ENCODE peak calls at places on chromosome 22, in nine cellular contexts. G is stomach, C is suprapubic skin, A is GM23338, J is prostate gland, V is endothelial cell of umbilical vein, N is transverse colon, I is breast epithelium, Z is SK-N-SH. Q is an unnamed sample.

GRCh38 chr22:17761145-17761488 is 13.2 kb downstream of the BID start:
- DNase-seq in I (no peak), V (no peak), A (no peak), Z (no peak), N (no peak), C (no peak), G (no peak), J (no peak), Q (no peak)

GRCh38 chr22:50101870-50102565 is 12.2 kb downstream of the MOV10L1 start:
- DNase-seq in V (no peak), G (no peak), N (no peak), J (no peak), A (no peak), I (no peak), C (no peak), Z (no peak), Q (no peak)

GRCh38 chr22:50252081-50253045 is 1.3 kb upstream of the HDAC10 start:
- DNase-seq in N (peak; percentile 84), A (peak; percentile 87), I (peak; percentile 76), J (peak; percentile 66), Z (peak; percentile 83), V (peak; percentile 67), C (peak; percentile 91), G (peak; percentile 84), Q (peak; percentile 89)

GRCh38 chr22:40856513-40857308 is at the start of the genes ST13 and XPNPEP3:
- DNase-seq in A (peak; percentile 98), I (peak; percentile 97), N (peak; percentile 98), G (peak; percentile 97), Z (peak; percentile 87), J (peak; percentile 97), V (peak; percentile 95), C (peak; percentile 99), Q (peak; percentile 99)

GRCh38 chr22:31488988-31489617 is 539 bp downstream of the EIF4ENIF1 start:
- DNase-seq in Z (peak; percentile 84), I (no peak), J (peak; percentile 19), V (peak; percentile 52), A (peak; percentile 65), C (no peak), N (peak; percentile 39), G (peak; percentile 36), Q (no peak)

GRCh38 chr22:47552024-47552423 is 789.6 kb downstream of the TBC1D22A start:
- DNase-seq in Z (no peak), G (no peak), N (no peak), C (peak; percentile 35), V (no peak), I (no peak), J (no peak), A (no peak), Q (no peak)

GRCh38 chr22:46297151-46297819 is 615 bp downstream of the GTSE1 start:
- DNase-seq in J (no peak), N (no peak), A (peak; percentile 54), I (no peak), G (no peak), V (peak; percentile 46), C (no peak), Z (no peak), Q (no peak)

GRCh38 chr22:31106001-31106571 is 1.3 kb downstream of the SELENOM start:
- DNase-seq in J (no peak), N (no peak), I (no peak), V (no peak), A (no peak), C (no peak), G (no peak), Z (no peak), Q (peak; percentile 84)

GRCh38 chr22:40462195-40462988 is 92.0 kb downstream of the SGSM3 start:
- DNase-seq in V (no peak), Z (no peak), J (no peak), I (no peak), A (no peak), G (no peak), C (no peak), N (no peak), Q (no peak)

GRCh38 chr22:30195245-30196140 is 51.1 kb downstream of the LIF start:
- DNase-seq in C (no peak), J (no peak), A (no peak), G (no peak), I (peak; percentile 26), V (peak; percentile 21), N (no peak), Z (no peak), Q (no peak)

GRCh38 chr22:40764743-40765441 is 54.3 kb downstream of the SLC25A17 start:
- DNase-seq in N (no peak), C (no peak), G (no peak), I (no peak), A (no peak), V (no peak), J (no peak), Z (no peak), Q (no peak)

GRCh38 chr22:32409977-32410376 is 2.1 kb downstream of the RTCB start:
- DNase-seq in A (no peak), N (peak; percentile 68), I (no peak), C (no peak), J (no peak), Z (no peak), V (no peak), G (no peak), Q (no peak)

GRCh38 chr22:48268771-48269552 is 1506.5 kb downstream of the TBC1D22A start:
- DNase-seq in A (no peak), Z (no peak), I (no peak), J (no peak), N (no peak), G (no peak), C (no peak), V (no peak), Q (no peak)

GRCh38 chr22:45867118-45867905 is 109.7 kb downstream of the WNT7B start:
- DNase-seq in A (peak; percentile 72), G (peak; percentile 23), N (no peak), V (no peak), C (no peak), J (no peak), Z (peak; percentile 87), I (peak; percentile 14), Q (peak; percentile 53)

GRCh38 chr22:31193092-31193491 is 19.0 kb upstream of the LIMK2 start:
- DNase-seq in C (no peak), I (no peak), Z (no peak), N (no peak), J (peak; percentile 55), A (no peak), V (no peak), G (no peak), Q (no peak)

GRCh38 chr22:35313311-35314121 is 13.8 kb downstream of the TOM1 start:
- DNase-seq in I (peak; percentile 42), A (no peak), J (no peak), V (peak; percentile 93), C (peak; percentile 72), Z (no peak), G (peak; percentile 24), N (no peak), Q (peak; percentile 67)

GRCh38 chr22:49934891-49935557 is 16.6 kb downstream of the CRELD2 start:
- DNase-seq in C (no peak), A (peak; percentile 86), G (peak; percentile 88), N (peak; percentile 92), I (peak; percentile 69), Z (peak; percentile 81), V (peak; percentile 44), J (peak; percentile 76), Q (peak; percentile 93)

GRCh38 chr22:49331878-49332277 is 495.8 kb downstream of the BRD1 start:
- DNase-seq in I (no peak), J (no peak), V (no peak), C (peak; percentile 35), N (peak; percentile 3), Z (no peak), A (no peak), G (peak; percentile 20), Q (no peak)

DNA sequence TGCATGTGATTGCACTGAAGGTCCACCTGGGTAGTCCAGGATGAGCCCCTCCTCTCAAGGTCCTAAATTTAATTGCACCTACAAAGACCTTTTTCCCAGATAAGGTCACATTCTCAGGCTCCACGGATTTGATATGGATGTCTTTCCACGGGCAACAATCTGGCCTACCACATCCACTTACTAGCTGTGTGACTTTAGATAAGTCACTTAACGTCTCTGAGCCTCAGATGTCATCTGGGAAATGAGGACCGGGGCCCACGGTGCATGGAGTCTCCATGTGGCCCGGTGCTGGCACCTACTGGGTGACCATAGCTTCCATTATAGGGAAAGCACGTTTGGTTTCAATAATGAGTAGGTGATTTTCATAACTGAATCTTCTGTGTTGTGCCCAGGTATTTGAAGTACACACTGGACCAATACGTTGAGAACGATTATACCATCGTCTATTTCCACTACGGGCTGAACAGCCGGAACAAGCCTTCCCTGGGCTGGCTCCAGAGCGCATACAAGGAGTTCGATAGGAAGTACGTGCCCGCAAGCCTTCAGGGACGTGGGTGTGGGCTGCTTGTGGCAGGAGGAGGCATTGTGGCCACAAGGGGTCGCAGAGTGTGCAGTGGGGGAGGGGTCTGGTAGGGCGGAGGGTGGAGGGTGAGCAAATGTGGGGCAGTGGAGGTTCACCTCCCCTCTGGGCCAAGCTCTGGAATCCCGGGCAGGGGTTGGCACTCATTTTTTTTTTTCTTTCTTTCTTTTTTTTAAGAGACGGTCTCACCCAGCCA is 55.7 kb downstream of the ARHGAP8 start:
- DNase-seq in N (no peak), Z (peak; percentile 77), G (no peak), I (no peak), A (peak; percentile 78), V (no peak), C (no peak), J (no peak), Q (no peak)
- TF ChIP-seq CTCF in N (no peak), Z (no peak), G (no peak), I (no peak), A (peak; percentile 62), V (no peak), C (no peak), J (no peak), Q (no peak)

DNA sequence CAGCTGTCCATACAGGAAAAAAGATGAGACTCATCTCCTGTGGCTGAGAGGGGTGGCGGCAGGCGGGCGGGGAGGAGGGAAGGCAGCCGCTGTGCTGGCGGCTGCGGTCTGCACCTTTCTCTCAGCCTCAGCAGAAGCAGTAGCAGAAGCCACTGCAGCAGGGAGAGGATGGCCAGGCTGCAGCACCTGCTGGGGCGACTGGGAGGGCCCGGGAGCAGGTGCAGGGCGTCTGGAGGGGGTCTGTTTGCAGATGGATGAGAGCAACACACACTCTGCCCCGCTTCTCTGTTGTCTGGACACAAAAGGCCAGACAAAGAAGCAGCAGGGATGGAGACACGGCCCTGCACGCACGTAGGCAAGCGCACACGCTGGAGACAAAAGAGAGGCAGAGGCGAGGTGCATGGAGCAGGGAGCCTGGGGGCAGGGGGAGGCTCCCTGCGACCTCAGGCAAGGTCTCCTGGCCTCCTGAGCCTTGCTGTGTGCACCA is 9.3 kb upstream of the MIAT start:
- DNase-seq in N (peak; percentile 22), J (no peak), V (no peak), I (no peak), A (peak; percentile 89), G (no peak), C (no peak), Z (peak; percentile 39), Q (no peak)
- H3K4me3 ChIP-seq in N (no peak overlapping the region), J (no peak overlapping the region), V (no peak overlapping the region), I (no peak overlapping the region), A (peak overlapping the region; percentile 43), G (no peak overlapping the region), C (no peak overlapping the region), Z (no peak overlapping the region), Q (no peak overlapping the region)

GRCh38 chr22:20439556-20439927 is 1.9 kb upstream of the SCARF2 start:
- DNase-seq in A (no peak), G (no peak), N (no peak), V (no peak), J (no peak), I (no peak), Z (no peak), C (no peak), Q (peak; percentile 50)
- TF ChIP-seq POLR2AphosphoS5 in A (no peak), G (no peak), N (no peak), V (no peak), J (no peak), I (no peak), Z (no peak), C (no peak), Q (no peak)

GRCh38 chr22:23180301-23180892 is at the start of gene BCR:
- DNase-seq in N (peak; percentile 82), C (no peak), J (peak; percentile 58), A (peak; percentile 78), I (no peak), V (peak; percentile 69), Z (peak; percentile 95), G (peak; percentile 83), Q (peak; percentile 89)
- TF ChIP-seq CTCF in N (no peak), C (no peak), J (peak; percentile 4), A (no peak), I (no peak), V (no peak), Z (no peak), G (no peak), Q (no peak)